ENCODE peak calls at places on chromosomes 1 and 21, in eight cellular contexts. B is WERI-Rb-1; F is NCI-H146; U is transverse colon; K is left ventricle myocardium inferior; A is stimulated activated CD4-positive, alpha-beta T cell treated with anti-CD3 and anti-CD28 coated beads, TNF-alpha, amount 100 ng/mL, for 48 hours; N is cardiac fibroblast; M is cerebellar nuclear complex. V is an unnamed sample.

GRCh38 chr1:59880001-59880400 is 46.6 kb downstream of the CYP2J2 start:
- DNase-seq in B (no peak), F (no peak), U (no peak), K (no peak), A (no peak), N (peak; percentile 36), M (no peak), V (no peak)

GRCh38 chr1:100100202-100100601 is 32.5 kb downstream of the SASS6 start:
- DNase-seq in B (no peak), F (no peak), U (no peak), K (no peak), A (no peak), N (peak; percentile 79), M (no peak), V (no peak)

GRCh38 chr1:58618303-58618702 is 41.3 kb upstream of the TACSTD2 start:
- DNase-seq in B (no peak), F (no peak), U (peak; percentile 18), K (no peak), A (no peak), N (peak; percentile 89), M (no peak), V (peak; percentile 55)

GRCh38 chr1:42957880-42958487 is 684 bp downstream of the SLC2A1 start:
- DNase-seq in B (peak; percentile 57), F (peak; percentile 73), U (peak; percentile 62), K (peak; percentile 65), A (peak; percentile 41), N (peak; percentile 64), M (no peak), V (no peak)

GRCh38 chr1:10778640-10779039 is 17.8 kb downstream of the CASZ1 start:
- DNase-seq in B (no peak), F (no peak), U (peak; percentile 48), K (no peak), A (no peak), N (no peak), M (no peak), V (peak; percentile 27)

GRCh38 chr1:94048413-94049164 is 72.4 kb downstream of the ABCA4 start:
- DNase-seq in B (no peak), F (no peak), U (no peak), K (no peak), A (no peak), N (peak; percentile 86), M (no peak), V (no peak)

GRCh38 chr1:7236844-7237515 is 451.7 kb downstream of the CAMTA1 start:
- DNase-seq in B (no peak), F (no peak), U (no peak), K (no peak), A (no peak), N (no peak), M (no peak), V (no peak)

GRCh38 chr21:45409466-45410150 is 4.6 kb downstream of the COL18A1 start:
- DNase-seq in B (no peak), F (no peak), U (no peak), K (peak; percentile 67), A (no peak), N (no peak), M (no peak), V (no peak)

GRCh38 chr1:40829631-40830245 is 32.4 kb downstream of the CITED4 start:
- DNase-seq in B (no peak), F (no peak), U (no peak), K (no peak), A (no peak), N (no peak), M (no peak), V (peak; percentile 18)

GRCh38 chr1:184504012-184504694 is 117.3 kb downstream of the C1orf21 start:
- DNase-seq in B (no peak), F (peak; percentile 54), U (no peak), K (no peak), A (no peak), N (no peak), M (peak; percentile 59), V (no peak)

GRCh38 chr1:68819190-68819829 is 322.4 kb upstream of the DEPDC1 start:
- DNase-seq in B (peak; percentile 33), F (no peak), U (no peak), K (no peak), A (no peak), N (peak; percentile 26), M (no peak), V (no peak)

GRCh38 chr1:110370827-110371226 is 20.0 kb downstream of the SLC16A4 start:
- DNase-seq in B (no peak), F (no peak), U (no peak), K (no peak), A (no peak), N (peak; percentile 55), M (no peak), V (no peak)

GRCh38 chr1:180542530-180543171 is 16.1 kb upstream of the OVAAL start:
- DNase-seq in B (no peak), F (no peak), U (no peak), K (no peak), A (no peak), N (peak; percentile 18), M (no peak), V (no peak)

GRCh38 chr1:8421721-8422120 is 103.8 kb downstream of the SLC45A1 start:
- DNase-seq in B (peak; percentile 70), F (no peak), U (peak; percentile 22), K (no peak), A (no peak), N (no peak), M (peak; percentile 27), V (no peak)

GRCh38 chr21:38295997-38296764 is 39.4 kb downstream of the KCNJ15 start:
- DNase-seq in B (no peak), F (no peak), U (no peak), K (no peak), A (no peak), N (peak; percentile 64), M (no peak), V (no peak)

GRCh38 chr1:150562384-150563339 is 13.5 kb downstream of the ADAMTSL4 start:
- DNase-seq in B (no peak), F (no peak), U (peak; percentile 84), K (no peak), A (peak; percentile 47), N (no peak), M (no peak), V (no peak)

GRCh38 chr1:4977701-4978100 is 323.3 kb downstream of the AJAP1 start:
- DNase-seq in B (no peak), F (no peak), U (no peak), K (no peak), A (no peak), N (no peak), M (no peak), V (no peak)

GRCh38 chr1:83060216-83060615 is 938.7 kb downstream of the TTLL7 start:
- DNase-seq in B (no peak), F (no peak), U (no peak), K (no peak), A (no peak), N (no peak), M (no peak), V (no peak)

GRCh38 chr1:9251501-9251900 is 16.9 kb downstream of the H6PD start:
- DNase-seq in B (peak; percentile 93), F (no peak), U (no peak), K (peak; percentile 52), A (no peak), N (no peak), M (no peak), V (peak; percentile 39)

GRCh38 chr21:14923468-14923867 is 141.3 kb downstream of the NRIP1 start:
- DNase-seq in B (no peak), F (no peak), U (no peak), K (no peak), A (no peak), N (peak; percentile 39), M (no peak), V (no peak)

GRCh38 chr1:10625554-10625953 is 150.8 kb downstream of the PEX14 start:
- DNase-seq in B (no peak), F (no peak), U (no peak), K (no peak), A (no peak), N (no peak), M (no peak), V (no peak)

GRCh38 chr1:204314209-204314892 is 45.4 kb downstream of the PLEKHA6 start:
- DNase-seq in B (no peak), F (peak; percentile 88), U (no peak), K (no peak), A (no peak), N (no peak), M (no peak), V (no peak)

GRCh38 chr1:145884675-145885074 is 991 bp downstream of the ANKRD35 start:
- DNase-seq in B (no peak), F (no peak), U (no peak), K (no peak), A (no peak), N (peak; percentile 65), M (no peak), V (no peak)

GRCh38 chr1:165924096-165924495 is 96.7 kb downstream of the UCK2 start:
- DNase-seq in B (no peak), F (no peak), U (no peak), K (no peak), A (no peak), N (peak; percentile 60), M (no peak), V (no peak)

GRCh38 chr1:4652631-4653327 is 1.6 kb upstream of the AJAP1 start:
- DNase-seq in B (peak; percentile 63), F (no peak), U (peak; percentile 44), K (peak; percentile 41), A (peak; percentile 47), N (peak; percentile 33), M (no peak), V (peak; percentile 69)

GRCh38 chr1:193349046-193349535 is 162.7 kb upstream of the B3GALT2 start:
- DNase-seq in B (no peak), F (no peak), U (no peak), K (no peak), A (no peak), N (no peak), M (no peak), V (no peak)

GRCh38 chr1:183279835-183280234 is 93.8 kb downstream of the LAMC2 start:
- DNase-seq in B (no peak), F (no peak), U (peak; percentile 32), K (peak; percentile 41), A (no peak), N (peak; percentile 98), M (no peak), V (peak; percentile 86)

GRCh38 chr1:114033219-114033706 is 54.0 kb downstream of the OLFML3 start:
- DNase-seq in B (peak; percentile 32), F (peak; percentile 14), U (no peak), K (no peak), A (no peak), N (peak; percentile 17), M (no peak), V (no peak)